ENCODE peak calls at places on chromosome 3, in six cellular contexts. S is H9, E is neuronal stem cell, K is mesenchymal stem cell, U is IMR-90, D is H1. H is an unnamed sample.

GRCh38 chr3:9441501-9442221 is 44.2 kb downstream of the SETD5 start:
- DNase-seq in D (no peak), E (no peak), S (no peak), U (no peak), K (no peak), H (no peak)

GRCh38 chr3:183584246-183584913 is 28.9 kb upstream of the KLHL6 start:
- DNase-seq in U (peak), D (no peak), E (no peak), K (peak), S (no peak), H (peak)

GRCh38 chr3:33218446-33219174 is at the start of gene SUSD5:
- DNase-seq in K (peak), E (peak), U (peak), S (peak), D (peak), H (peak)

GRCh38 chr3:16203031-16203430 is 28.6 kb downstream of the GALNT15 start:
- DNase-seq in K (peak), U (peak), D (no peak), S (no peak), E (no peak), H (no peak)

GRCh38 chr3:165196577-165197561 is 685 bp upstream of the SLITRK3 start:
- DNase-seq in S (peak), K (peak), D (no peak), U (no peak), E (peak), H (peak)

GRCh38 chr3:182597621-182598041 is 195.7 kb upstream of the ATP11B start:
- DNase-seq in D (no peak), S (no peak), U (no peak), E (no peak), K (no peak), H (no peak)

GRCh38 chr3:171192176-171192854 is 165.8 kb upstream of the SLC2A2 start:
- DNase-seq in S (no peak), D (no peak), U (peak), E (no peak), K (peak), H (peak)

GRCh38 chr3:179613807-179614206 is 9.2 kb downstream of the NDUFB5 start:
- DNase-seq in E (no peak), S (no peak), K (peak), D (no peak), U (peak), H (peak)

GRCh38 chr3:121998030-121998580 is 23.9 kb downstream of the ILDR1 start:
- DNase-seq in D (no peak), K (peak), U (peak), E (no peak), S (no peak), H (no peak)

GRCh38 chr3:62159693-62160092 is 213.7 kb downstream of the FEZF2 start:
- DNase-seq in D (no peak), K (no peak), U (peak), S (no peak), E (no peak), H (no peak)

GRCh38 chr3:134651347-134652041 is 672 bp upstream of the KY start:
- DNase-seq in S (no peak), D (no peak), U (peak), K (no peak), E (no peak), H (no peak)

GRCh38 chr3:72887723-72888545 is at the start of gene GXYLT2:
- DNase-seq in K (peak), S (peak), D (peak), U (peak), E (peak), H (peak)

GRCh38 chr3:37765591-37766219 is 96.0 kb upstream of the CTDSPL start:
- DNase-seq in U (no peak), S (no peak), D (no peak), K (peak), E (peak), H (peak)

GRCh38 chr3:176799675-176800074 is 397.6 kb downstream of the TBL1XR1 start:
- DNase-seq in E (no peak), S (no peak), U (no peak), K (no peak), D (no peak), H (no peak)

GRCh38 chr3:192879346-192880031 is 38.2 kb downstream of the MB21D2 start:
- DNase-seq in K (peak), U (peak), S (peak), D (peak), E (peak), H (peak)

GRCh38 chr3:149532463-149533180 is 58.1 kb downstream of the TM4SF4 start:
- DNase-seq in S (no peak), U (no peak), K (no peak), E (no peak), D (no peak), H (no peak)

GRCh38 chr3:179526989-179527391 is 35.7 kb upstream of the ACTL6A start:
- DNase-seq in D (peak), U (peak), K (peak), S (peak), E (peak), H (peak)

GRCh38 chr3:139286241-139286640 is 57.6 kb upstream of the MRPS22 start:
- DNase-seq in D (no peak), U (no peak), S (no peak), K (no peak), E (no peak), H (no peak)

GRCh38 chr3:165206454-165207266 is 10.5 kb upstream of the SLITRK3 start:
- DNase-seq in U (peak), E (peak), K (peak), S (peak), D (no peak), H (peak)

GRCh38 chr3:37396731-37397130 is 222.3 kb upstream of the LRRFIP2 start:
- DNase-seq in U (no peak), K (no peak), D (no peak), E (no peak), S (no peak), H (no peak)

GRCh38 chr3:161576733-161577510 is 80.3 kb downstream of the OTOL1 start:
- DNase-seq in S (no peak), U (no peak), D (no peak), E (no peak), K (no peak), H (no peak)

GRCh38 chr3:197888511-197888910 is 61.5 kb upstream of the RPL35A start:
- DNase-seq in K (no peak), U (no peak), S (no peak), E (no peak), D (no peak), H (no peak)

GRCh38 chr3:172713316-172713715 is 2.4 kb upstream of the NCEH1 start:
- DNase-seq in E (no peak), S (no peak), U (no peak), K (peak), D (no peak), H (no peak)

GRCh38 chr3:62032738-62033137 is 340.6 kb downstream of the FEZF2 start:
- DNase-seq in D (no peak), S (no peak), E (no peak), U (no peak), K (no peak), H (no peak)

GRCh38 chr3:42042747-42043115 is 48.4 kb upstream of the TRAK1 start:
- DNase-seq in D (no peak), U (no peak), K (no peak), S (no peak), E (no peak), H (no peak)

GRCh38 chr3:17927036-17927435 is 184.6 kb upstream of the TBC1D5 start:
- DNase-seq in U (no peak), S (no peak), D (no peak), E (no peak), K (no peak), H (no peak)

GRCh38 chr3:51962854-51963530 is 4.3 kb downstream of the PCBP4 start:
- DNase-seq in U (peak), D (no peak), S (no peak), E (no peak), K (no peak), H (no peak)

GRCh38 chr3:86923071-86923476 is 67.9 kb downstream of the VGLL3 start:
- DNase-seq in D (no peak), K (peak), U (peak), E (no peak), S (no peak), H (peak)

GRCh38 chr3:187739125-187739560 is 6.1 kb downstream of the BCL6 start:
- DNase-seq in S (no peak), K (no peak), D (no peak), U (no peak), E (peak), H (no peak)

GRCh38 chr3:81651139-81651538 is 110.3 kb downstream of the GBE1 start:
- DNase-seq in E (no peak), D (no peak), S (no peak), U (no peak), K (no peak), H (no peak)

GRCh38 chr3:126056681-126057546 is 27.0 kb downstream of the SLC41A3 start:
- DNase-seq in D (no peak), K (no peak), S (no peak), E (no peak), U (peak), H (no peak)

GRCh38 chr3:111910806-111911205 is 51.7 kb downstream of the PHLDB2 start:
- DNase-seq in E (no peak), U (peak), D (no peak), K (peak), S (no peak), H (peak)

DNA sequence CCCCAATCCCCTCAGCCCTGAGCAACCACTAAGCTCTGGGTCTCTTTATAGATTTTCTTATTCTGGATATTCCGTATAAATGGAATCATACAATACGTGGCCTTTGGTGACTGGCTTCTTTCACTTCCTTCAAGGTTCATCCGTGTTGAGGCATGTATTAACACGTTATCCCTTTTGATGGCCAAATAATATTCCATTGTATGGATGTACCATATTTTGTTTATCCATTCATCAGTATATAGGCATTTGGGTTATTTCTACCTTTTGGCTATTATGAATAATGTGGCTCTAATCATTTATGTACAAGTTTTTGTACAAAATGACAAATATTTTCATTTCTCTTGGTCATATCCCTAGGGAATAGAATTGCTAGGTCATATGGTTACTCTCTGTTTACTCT is 284.4 kb downstream of the FAM43A start:
- DNase-seq in D (no peak), E (no peak), K (no peak), U (no peak), S (no peak), H (no peak)
- H3K27ac ChIP-seq in D (no peak), E (no peak), K (no peak), U (no peak), S (no peak), H (no peak)

GRCh38 chr3:12005951-12006625 is 1.9 kb downstream of the SYN2 start:
- DNase-seq in K (no peak), S (peak), D (no peak), E (no peak), U (no peak), H (no peak)
- H2BK15ac ChIP-seq in K (no peak), S (no peak), D (no peak), E (no peak), U (no peak), H (no peak)

GRCh38 chr3:108806316-108806715 is 16.3 kb upstream of the TRAT1 start:
- DNase-seq in D (no peak), U (no peak), E (no peak), S (no peak), K (no peak), H (peak)
- H3K27ac ChIP-seq in D (no peak), U (no peak), E (no peak), S (no peak), K (no peak), H (no peak)

DNA sequence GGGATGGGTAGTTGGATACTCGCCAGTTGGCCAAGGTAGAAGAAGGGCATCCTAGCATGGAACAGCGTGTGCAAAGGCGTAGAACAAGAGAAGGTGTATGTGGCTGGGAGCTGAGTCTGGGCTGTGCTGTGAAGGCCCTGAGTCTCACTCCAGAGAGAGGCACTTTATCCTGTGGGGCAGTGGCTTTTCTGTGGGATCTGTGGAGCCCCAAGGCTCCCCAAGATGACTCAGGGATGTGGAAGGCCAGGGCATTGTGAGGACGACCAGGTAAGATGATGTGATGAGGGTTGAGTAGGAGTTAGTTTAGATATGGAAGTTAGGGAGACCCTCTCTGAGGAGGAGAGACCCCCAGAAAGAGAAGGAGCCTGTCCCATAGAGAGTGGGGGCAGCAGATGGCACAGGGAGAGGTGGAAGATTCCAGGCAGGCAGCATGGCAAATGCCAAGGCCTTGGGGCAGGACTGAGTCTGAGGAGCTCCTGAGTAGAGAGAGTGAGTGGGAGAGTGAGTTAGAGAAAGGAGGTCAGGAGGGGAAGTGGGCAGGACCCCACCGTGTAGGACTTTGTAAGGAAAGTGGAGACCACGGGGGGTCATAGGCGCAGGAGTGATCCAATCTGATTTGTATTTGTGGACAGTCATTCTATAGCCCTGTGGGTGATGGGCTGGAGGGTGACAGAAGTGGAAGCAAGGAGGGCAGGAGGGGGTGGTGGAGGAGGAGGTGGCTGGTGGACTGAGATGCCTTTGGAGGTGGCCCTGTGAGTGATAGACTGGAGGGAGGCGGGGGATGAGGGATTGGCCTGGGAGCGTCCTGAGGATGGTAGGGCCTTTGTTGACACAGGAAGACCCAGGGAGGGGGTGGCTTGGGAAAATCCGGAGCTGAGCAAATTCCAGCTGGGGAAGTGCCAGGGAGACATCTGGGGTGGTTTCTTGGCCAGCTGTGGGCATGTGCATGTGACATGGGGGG is 50.3 kb downstream of the FBLN2 start:
- DNase-seq in E (no peak), U (peak), K (no peak), D (no peak), S (no peak), H (peak)
- H2BK15ac ChIP-seq in E (peak), U (no peak), K (no peak), D (no peak), S (no peak), H (no peak)

DNA sequence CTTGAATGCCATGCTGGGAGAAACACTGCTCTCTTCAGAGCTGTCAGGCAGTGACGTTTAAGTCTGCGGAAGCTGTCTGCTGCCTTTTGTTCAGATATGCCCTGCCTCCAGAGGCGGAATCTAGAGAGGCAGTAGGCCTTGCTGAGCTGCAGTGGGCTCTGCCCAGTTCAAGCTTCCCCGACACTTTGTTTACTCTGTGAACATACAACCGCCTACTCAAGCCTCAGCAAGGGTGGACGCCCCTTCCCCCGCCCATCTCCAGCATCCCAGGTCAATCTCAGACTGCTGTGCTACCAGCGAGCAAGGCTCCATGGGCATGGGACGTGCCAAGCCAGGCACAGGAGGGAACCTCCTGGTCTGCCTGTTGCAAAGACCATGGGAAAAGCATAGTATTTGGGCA is 99.7 kb downstream of the TAFA4 start:
- DNase-seq in E (no peak), D (no peak), S (no peak), K (no peak), U (no peak), H (no peak)
- H3K27ac ChIP-seq in E (no peak), D (no peak), S (no peak), K (no peak), U (no peak), H (no peak)

GRCh38 chr3:58441514-58442450 is 8.2 kb upstream of the PDHB start:
- DNase-seq in K (no peak), U (no peak), S (no peak), E (no peak), D (no peak), H (peak)
- H2BK15ac ChIP-seq in K (no peak), U (no peak), S (no peak), E (no peak), D (peak), H (peak)

GRCh38 chr3:31828007-31828406 is 153.1 kb downstream of the OSBPL10 start:
- DNase-seq in U (peak), K (no peak), E (no peak), D (no peak), S (no peak), H (no peak)
- H3K27ac ChIP-seq in U (no peak), K (no peak), E (no peak), D (no peak), S (no peak), H (no peak)

H was measured in mesendoderm.